ENCODE peak calls at places on chromosomes 6 and 20, in four cellular contexts. H is K562, V is SK-N-SH, Y is H1. A is an unnamed sample.
A peak's percentile ranks its signal among the peaks of the same experiment; 100 is the strongest.

GRCh38 chr6:33018904-33019303 is 9.5 kb upstream of the HLA-DOA start:
- DNase-seq in Y (no peak), H (no peak), V (no peak), A (no peak)

GRCh38 chr6:47141963-47142362 is 99.8 kb upstream of the ADGRF1 start:
- DNase-seq in V (no peak), H (no peak), Y (no peak), A (no peak)

GRCh38 chr20:58697201-58697866 is 4.7 kb downstream of the NPEPL1 start:
- DNase-seq in V (no peak), Y (no peak), H (peak; percentile 40), A (peak; percentile 5)

GRCh38 chr20:35171753-35172433 is at the start of gene PROCR:
- DNase-seq in V (peak; percentile 51), Y (peak; percentile 79), H (peak; percentile 65), A (peak; percentile 75)

GRCh38 chr6:161963634-161964244 is 689.9 kb upstream of the AGPAT4 start:
- DNase-seq in H (no peak), Y (no peak), V (no peak), A (no peak)

GRCh38 chr6:38750968-38751615 is 36.0 kb downstream of the DNAH8 start:
- DNase-seq in H (no peak), Y (no peak), V (no peak), A (no peak)

GRCh38 chr6:156599367-156599766 is 177.8 kb upstream of the ARID1B start:
- DNase-seq in Y (no peak), H (no peak), V (no peak), A (no peak)

GRCh38 chr20:10610266-10610665 is 63.5 kb downstream of the JAG1 start:
- DNase-seq in H (no peak), Y (no peak), V (no peak), A (no peak)

GRCh38 chr6:84825461-84825860 is 61.1 kb upstream of the TBX18 start:
- DNase-seq in Y (no peak), H (no peak), V (no peak), A (no peak)

GRCh38 chr20:53738039-53738944 is 144.7 kb upstream of the ZNF217 start:
- DNase-seq in H (peak; percentile 35), Y (no peak), V (peak; percentile 34), A (peak; percentile 64)

GRCh38 chr6:13979284-13980171 is 54.8 kb downstream of the RNF182 start:
- DNase-seq in V (no peak), Y (no peak), H (peak; percentile 41), A (no peak)

GRCh38 chr20:18456600-18456999 is 10.2 kb downstream of the DZANK1 start:
- DNase-seq in V (no peak), Y (no peak), H (no peak), A (no peak)

GRCh38 chr6:30688569-30688968 is 2.1 kb upstream of the PPP1R18 start:
- DNase-seq in H (no peak), Y (no peak), V (no peak), A (no peak)

GRCh38 chr6:81130969-81131368 is 621.5 kb downstream of the TENT5A start:
- DNase-seq in Y (no peak), V (no peak), H (no peak), A (no peak)

GRCh38 chr20:25233016-25233772 is 14.7 kb upstream of the PYGB start:
- DNase-seq in Y (no peak), H (no peak), V (no peak), A (no peak)

GRCh38 chr6:110415297-110415916 is at the start of gene DDO:
- DNase-seq in H (no peak), V (no peak), Y (no peak), A (no peak)

GRCh38 chr6:35600659-35601125 is 88.0 kb upstream of the TULP1 start:
- DNase-seq in Y (no peak), V (no peak), H (no peak), A (no peak)

GRCh38 chr6:91637217-91637616 is 1050.3 kb upstream of the MAP3K7 start:
- DNase-seq in Y (no peak), V (no peak), H (no peak), A (no peak)

GRCh38 chr6:91634791-91635190 is 1047.9 kb upstream of the MAP3K7 start:
- DNase-seq in H (no peak), Y (no peak), V (no peak), A (no peak)

GRCh38 chr6:91631227-91631626 is 1044.4 kb upstream of the MAP3K7 start:
- DNase-seq in H (no peak), V (no peak), Y (no peak), A (no peak)

DNA sequence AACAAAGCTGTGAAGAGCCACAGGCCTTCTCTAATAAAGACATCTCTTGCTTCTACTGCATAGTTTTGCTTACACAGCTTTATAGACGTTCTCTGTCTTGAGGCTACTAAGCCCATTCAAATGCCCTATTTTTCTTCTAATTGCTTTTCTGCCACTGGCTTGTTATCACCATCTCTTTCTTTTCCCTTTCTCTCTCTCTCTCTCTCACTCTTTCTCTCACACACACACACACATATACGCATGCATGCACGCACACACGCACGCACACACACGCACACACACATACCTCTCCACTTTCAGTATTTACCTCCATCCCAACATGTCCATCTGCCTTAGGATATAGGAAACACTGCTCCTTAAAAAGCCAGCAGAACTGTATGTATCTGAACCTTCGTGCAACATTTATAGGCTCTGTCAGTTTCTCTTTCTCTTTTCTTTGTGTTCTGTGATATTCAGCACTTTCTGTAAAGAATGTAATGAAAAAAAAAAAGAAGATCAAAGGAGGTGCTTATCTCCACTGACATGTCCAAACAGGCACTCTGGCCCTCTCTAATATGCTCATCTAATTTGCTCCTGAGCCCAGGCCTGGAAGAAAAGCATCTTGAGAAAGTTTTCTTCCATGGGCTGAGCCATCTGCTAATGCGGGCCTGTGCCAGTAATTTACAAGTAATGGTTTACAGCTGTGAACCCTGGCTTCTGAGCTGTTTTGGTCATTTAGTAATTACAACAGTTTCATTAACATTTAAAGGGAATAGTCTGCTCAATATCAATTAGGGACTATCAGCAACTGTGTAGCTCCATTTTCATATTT is 1046.7 kb upstream of the MAP3K7 start:
- DNase-seq in H (no peak), Y (no peak), V (no peak), A (no peak)
- TF ChIP-seq MAX in H (no peak), Y (no peak), V (no peak), A (no peak)

DNA sequence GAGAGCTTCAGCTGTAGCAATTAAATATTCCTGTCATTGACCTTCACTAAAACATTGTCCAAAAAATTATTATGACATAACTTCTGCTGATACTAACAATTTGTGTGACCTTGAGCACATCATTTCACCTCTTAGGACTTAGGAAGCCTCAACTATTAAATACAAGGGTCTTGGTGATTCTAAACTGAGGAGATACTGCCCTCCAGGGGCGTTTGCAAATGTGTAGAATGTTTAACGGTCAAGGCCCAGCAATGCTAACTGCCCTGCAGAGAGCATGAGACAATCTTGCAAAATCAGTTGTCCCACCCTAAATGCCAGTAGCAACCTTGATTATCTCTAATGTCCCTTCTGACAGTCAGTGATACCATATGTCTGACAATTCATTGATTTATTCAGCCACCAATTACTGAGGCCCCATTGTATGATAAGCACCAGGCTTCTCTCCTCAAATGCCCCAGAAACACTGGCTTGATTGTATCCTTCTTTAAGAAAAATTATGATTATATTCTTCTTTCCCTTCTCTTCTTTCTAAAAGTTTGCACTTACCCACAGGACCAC is 284.1 kb upstream of the PLN start:
- DNase-seq in H (no peak), V (peak; percentile 30), Y (no peak), A (peak; percentile 47)
- TF ChIP-seq TEAD4 in H (no peak), V (no peak), Y (peak; percentile 16), A (no peak)

DNA sequence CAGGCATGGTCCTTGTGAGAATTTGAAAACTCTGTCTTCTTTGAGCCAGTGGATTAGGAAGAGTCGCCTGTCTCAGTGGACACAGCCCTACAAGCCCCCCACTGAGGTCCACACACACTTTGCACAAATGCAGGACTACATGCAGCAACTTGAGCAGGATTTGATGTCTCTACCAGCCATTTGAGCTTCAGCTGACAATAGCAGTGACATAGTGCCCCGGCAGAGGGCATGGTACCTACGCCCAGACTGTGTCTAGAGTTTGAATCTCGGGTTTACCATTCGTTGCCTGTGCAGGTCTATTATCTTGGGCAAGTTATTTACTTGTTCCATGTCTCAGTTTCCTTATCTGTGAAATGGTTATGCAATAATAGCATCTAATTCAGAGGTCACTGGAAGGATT is 580.1 kb downstream of the TFAP2B start:
- DNase-seq in Y (no peak), H (no peak), V (no peak), A (no peak)
- TF ChIP-seq MAX in Y (no peak), H (no peak), V (no peak), A (no peak)

DNA sequence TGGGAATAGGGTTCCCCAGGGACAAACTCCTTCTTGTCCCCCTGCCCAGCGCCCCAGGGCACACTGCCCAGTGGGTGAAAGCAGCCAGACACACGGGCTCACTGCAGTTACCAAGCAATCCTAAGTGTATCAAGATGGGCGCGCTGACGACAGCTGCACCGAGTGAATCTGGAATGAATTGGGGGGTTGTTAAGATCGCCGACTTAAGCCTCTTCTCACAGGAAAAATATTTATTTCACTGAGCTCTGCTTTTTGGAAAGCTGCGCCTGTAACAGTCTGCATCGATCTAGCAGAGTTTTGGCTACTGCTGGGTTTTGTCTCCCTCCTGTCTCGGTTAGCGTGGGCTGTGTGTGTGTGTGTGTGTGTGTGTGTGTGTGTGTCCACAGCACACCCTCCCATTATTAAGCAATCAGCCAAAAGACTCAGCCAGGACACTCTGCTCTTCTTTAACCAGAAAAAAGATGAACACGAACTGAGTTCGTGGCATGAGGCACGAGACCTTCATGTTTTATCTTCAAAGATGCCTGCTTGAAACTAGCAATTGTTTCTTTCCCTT is 35.9 kb downstream of the RIPOR3 start:
- DNase-seq in Y (no peak), V (peak; percentile 64), H (no peak), A (no peak)
- TF ChIP-seq TEAD4 in Y (no peak), V (no peak), H (no peak), A (no peak)

GRCh38 chr20:46298374-46298773 is 9.9 kb downstream of the CDH22 start:
- DNase-seq in Y (no peak), H (no peak), V (no peak), A (no peak)

GRCh38 chr20:46296526-46297250 is 11.6 kb downstream of the CDH22 start:
- DNase-seq in Y (no peak), V (no peak), H (no peak), A (no peak)

GRCh38 chr20:46299078-46299477 is 9.2 kb downstream of the CDH22 start:
- DNase-seq in H (no peak), V (no peak), Y (no peak), A (no peak)

GRCh38 chr20:46289416-46289815 is 18.9 kb downstream of the CDH22 start:
- DNase-seq in V (no peak), H (no peak), Y (no peak), A (no peak)

DNA sequence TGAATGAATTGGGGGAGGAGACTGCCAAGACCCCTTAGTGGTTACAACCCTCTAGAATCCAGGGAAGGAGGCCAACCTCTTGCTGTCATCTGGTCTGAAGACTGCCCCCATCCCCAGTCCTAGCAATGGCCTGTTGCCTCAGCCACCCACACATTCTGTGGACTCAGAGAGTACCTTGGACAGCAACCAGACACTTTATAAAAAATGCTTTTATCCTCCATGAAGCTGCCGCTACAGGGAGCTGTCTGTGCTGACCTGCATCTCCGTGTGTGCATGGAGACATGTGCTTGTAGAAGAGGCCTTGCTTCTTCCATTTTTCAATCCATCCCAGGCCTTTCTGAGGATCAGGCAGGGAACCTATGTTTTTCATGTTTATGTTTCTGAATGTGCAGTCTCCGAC is 15.2 kb downstream of the CDH22 start:
- DNase-seq in Y (no peak), H (peak; percentile 44), V (no peak), A (no peak)
- TF ChIP-seq MAX in Y (peak; percentile 19), H (no peak), V (no peak), A (no peak)

GRCh38 chr20:33158637-33159385 is 9.1 kb upstream of the BPIFA2 start:
- DNase-seq in V (no peak), H (no peak), Y (no peak), A (no peak)
- TF ChIP-seq TEAD4 in V (no peak), H (no peak), Y (no peak), A (no peak)

A was measured in WTC11.